ENCODE peak calls at places on chromosomes 16 and 17, in ten cellular contexts. R, C, L, M, Y, P, G, S, N and I are unnamed samples.

GRCh38 chr16:1863681-1864460 is 8.1 kb downstream of the MEIOB start:
- DNase-seq in R (no peak), C (no peak), Y (no peak), G (peak; percentile 78), L (no peak), S (no peak), P (no peak), N (peak; percentile 57), M (peak; percentile 62), I (no peak)

GRCh38 chr17:81833921-81834830 is 674 bp downstream of the PPP1R27 start:
- DNase-seq in M (no peak), L (no peak), N (no peak), G (no peak), R (no peak), S (no peak), P (no peak), Y (no peak), C (no peak), I (no peak)

GRCh38 chr17:27495460-27495859 is 39.2 kb downstream of the KSR1 start:
- DNase-seq in N (no peak), G (no peak), Y (no peak), R (no peak), P (no peak), M (no peak), C (no peak), S (no peak), L (no peak), I (no peak)

GRCh38 chr17:35082073-35082657 is 18.7 kb upstream of the RFFL start:
- DNase-seq in R (no peak), N (peak; percentile 81), L (no peak), G (no peak), S (no peak), P (no peak), C (no peak), Y (no peak), M (peak; percentile 74), I (no peak)

GRCh38 chr17:33667052-33667509 is 374.0 kb upstream of the ASIC2 start:
- DNase-seq in L (peak; percentile 2), G (no peak), Y (no peak), C (no peak), M (no peak), R (no peak), S (no peak), P (no peak), N (no peak), I (no peak)

GRCh38 chr17:47252766-47253512 is 688 bp upstream of the ITGB3 start:
- DNase-seq in M (no peak), C (no peak), G (peak; percentile 68), N (no peak), R (no peak), L (no peak), Y (no peak), P (no peak), S (no peak), I (no peak)

GRCh38 chr17:5544115-5544514 is 40.2 kb downstream of the NLRP1 start:
- DNase-seq in Y (no peak), L (no peak), R (no peak), P (no peak), N (no peak), S (no peak), G (no peak), C (no peak), M (no peak), I (no peak)

GRCh38 chr16:4028144-4028543 is 88.1 kb downstream of the ADCY9 start:
- DNase-seq in G (no peak), C (no peak), P (no peak), L (no peak), S (no peak), R (no peak), Y (no peak), M (no peak), N (no peak), I (no peak)

GRCh38 chr16:22318690-22319358 is 21.6 kb downstream of the POLR3E start:
- DNase-seq in G (peak; percentile 78), R (peak; percentile 67), N (peak; percentile 34), P (peak; percentile 66), S (peak; percentile 38), L (peak; percentile 49), Y (peak; percentile 25), M (peak; percentile 47), C (no peak), I (no peak)

GRCh38 chr16:16861546-16861945 is 482.6 kb downstream of the NPIPA7 start:
- DNase-seq in S (peak; percentile 49), R (peak; percentile 59), P (no peak), G (peak; percentile 77), L (peak; percentile 24), N (peak; percentile 44), C (no peak), M (peak; percentile 29), Y (peak; percentile 31), I (no peak)

GRCh38 chr16:13084331-13084730 is 182.9 kb downstream of the SHISA9 start:
- DNase-seq in R (no peak), C (no peak), M (no peak), L (no peak), S (no peak), N (no peak), Y (no peak), P (no peak), G (no peak), I (no peak)

GRCh38 chr16:10368984-10369551 is 16.8 kb upstream of the ATF7IP2 start:
- DNase-seq in G (peak; percentile 49), Y (no peak), S (no peak), R (no peak), N (peak; percentile 17), P (no peak), L (no peak), C (no peak), M (no peak), I (no peak)

DNA sequence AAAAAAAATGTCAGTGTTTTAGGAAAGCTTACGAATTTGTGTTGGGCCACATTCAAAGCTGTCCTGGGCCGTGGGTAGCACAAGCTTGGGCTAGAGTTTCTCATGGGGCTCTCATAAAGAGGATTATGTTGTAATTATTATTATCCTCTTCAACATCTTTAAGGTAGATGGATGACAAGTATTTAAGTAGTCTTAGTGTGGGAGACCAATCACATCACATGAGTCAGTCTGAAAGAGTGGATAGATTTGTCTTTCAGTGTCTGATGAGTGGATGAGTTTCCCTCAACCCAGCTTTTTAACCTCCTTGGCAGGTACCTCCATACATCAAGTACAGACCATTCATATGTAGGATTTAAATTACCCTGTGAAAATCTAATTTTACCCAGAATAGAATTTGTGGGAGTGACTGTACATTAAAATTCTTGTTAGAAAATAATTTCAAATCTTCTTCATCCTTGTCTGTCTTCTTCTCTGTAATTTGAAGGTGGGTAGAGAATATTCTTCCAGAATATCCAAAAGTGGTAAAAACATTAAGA is 17.3 kb downstream of the PAFAH1B1 start:
- DNase-seq in C (no peak), P (no peak), Y (no peak), N (no peak), L (no peak), R (no peak), G (no peak), M (no peak), S (no peak), I (no peak)
- H3K4me1 ChIP-seq in C (peaks cover 69% of the 10 kb centered on the region), P (no peaks in the 10 kb centered on the region), Y (peaks cover 12% of the 10 kb centered on the region), N (peaks cover 12% of the 10 kb centered on the region), L (peaks cover 31% of the 10 kb centered on the region), R (peaks cover 14% of the 10 kb centered on the region), G (peaks cover under 1% of the 10 kb centered on the region), M (no peaks in the 10 kb centered on the region), S (peaks cover 16% of the 10 kb centered on the region), I (peaks cover 92% of the 10 kb centered on the region)

DNA sequence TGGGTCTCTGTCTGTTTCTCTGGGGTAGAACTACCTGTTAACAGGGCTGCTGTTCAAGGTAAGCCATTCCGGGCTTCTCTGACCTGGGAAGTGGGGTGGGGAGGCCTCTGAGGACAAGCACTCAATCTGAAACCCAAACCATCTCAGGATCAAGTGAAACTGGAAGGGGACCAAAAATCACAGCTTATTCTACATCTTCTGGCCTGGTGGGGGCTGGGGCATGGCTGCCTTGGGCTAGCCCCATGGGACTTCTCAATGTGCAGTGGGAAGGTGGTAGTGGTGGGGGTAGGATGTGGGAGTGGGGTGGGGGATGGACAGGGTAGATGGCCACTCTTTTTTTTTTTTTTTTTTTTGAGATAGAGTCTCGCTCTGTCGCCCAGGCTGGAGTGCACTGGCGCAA is 5.5 kb downstream of the FLOT2 start:
- DNase-seq in C (no peak), G (no peak), N (no peak), R (no peak), S (no peak), Y (no peak), L (no peak), M (no peak), P (no peak), I (no peak)
- H3K4me1 ChIP-seq in C (peaks cover 46% of the 10 kb centered on the region), G (peaks cover 84% of the 10 kb centered on the region), N (peaks cover 22% of the 10 kb centered on the region), R (peaks cover 17% of the 10 kb centered on the region), S (peaks cover 18% of the 10 kb centered on the region), Y (peaks cover 7% of the 10 kb centered on the region), L (peaks cover 56% of the 10 kb centered on the region), M (peaks cover 16% of the 10 kb centered on the region), P (no peaks in the 10 kb centered on the region), I (peaks cover 61% of the 10 kb centered on the region)

DNA sequence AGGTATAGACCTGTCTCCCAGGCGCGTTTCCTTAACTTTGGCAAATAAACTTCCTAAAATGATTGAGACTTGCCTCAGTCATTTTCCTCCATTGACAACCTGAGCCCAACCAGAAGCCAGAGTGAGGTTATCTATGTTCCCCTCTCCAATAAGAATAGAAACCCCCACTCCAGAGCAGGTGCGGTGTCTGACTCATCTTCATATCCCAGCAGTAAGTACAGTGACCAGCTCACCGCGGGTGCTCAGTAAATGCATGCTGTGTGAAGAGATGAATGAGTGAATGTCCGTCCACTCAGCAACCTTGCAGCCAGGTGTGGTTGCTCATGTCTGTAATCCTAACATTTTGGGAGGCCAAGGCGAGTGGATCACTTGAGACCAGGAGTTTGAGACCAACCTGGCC is 19.5 kb upstream of the CD300E start:
- DNase-seq in L (no peak), G (no peak), R (no peak), S (no peak), M (no peak), C (no peak), P (no peak), N (no peak), Y (no peak), I (no peak)
- H3K4me1 ChIP-seq in L (peaks cover 10% of the 10 kb centered on the region), G (peaks cover 10% of the 10 kb centered on the region), R (no peaks in the 10 kb centered on the region), S (no peaks in the 10 kb centered on the region), M (peaks cover 6% of the 10 kb centered on the region), C (no peaks in the 10 kb centered on the region), P (no peaks in the 10 kb centered on the region), N (no peaks in the 10 kb centered on the region), Y (no peaks in the 10 kb centered on the region), I (no peaks in the 10 kb centered on the region)

GRCh38 chr17:38897671-38898290 is 27.6 kb upstream of the LASP1NB start:
- DNase-seq in Y (no peak), L (no peak), S (peak; percentile 18), R (peak; percentile 78), M (no peak), N (no peak), C (no peak), P (no peak), G (no peak), I (no peak)

GRCh38 chr17:38894276-38894675 is 24.4 kb downstream of the LASP1 start:
- DNase-seq in G (no peak), L (no peak), P (no peak), M (no peak), S (no peak), N (no peak), R (no peak), Y (no peak), C (no peak), I (no peak)

GRCh38 chr17:38897176-38897575 is 27.3 kb downstream of the LASP1 start:
- DNase-seq in C (no peak), G (no peak), R (peak; percentile 79), S (peak; percentile 37), N (no peak), M (peak; percentile 64), Y (no peak), P (peak; percentile 89), L (no peak), I (peak; percentile 89)

GRCh38 chr17:38898291-38898679 is 27.1 kb upstream of the LASP1NB start:
- DNase-seq in S (peak; percentile 62), N (no peak), C (no peak), R (no peak), P (no peak), G (no peak), L (no peak), Y (no peak), M (no peak), I (no peak)

GRCh38 chr17:38896373-38896954 is 26.6 kb downstream of the LASP1 start:
- DNase-seq in C (no peak), M (no peak), Y (no peak), G (no peak), S (no peak), N (no peak), P (no peak), R (no peak), L (no peak), I (no peak)
- H3K4me1 ChIP-seq in C (peaks cover 75% of the 10 kb centered on the region), M (peaks cover 12% of the 10 kb centered on the region), Y (peaks cover 25% of the 10 kb centered on the region), G (peaks cover 14% of the 10 kb centered on the region), S (peaks cover 60% of the 10 kb centered on the region), N (no peaks in the 10 kb centered on the region), P (no peaks in the 10 kb centered on the region), R (peaks cover 85% of the 10 kb centered on the region), L (peaks cover 90% of the 10 kb centered on the region), I (peaks cover 92% of the 10 kb centered on the region)